ENCODE peak calls at places on chromosomes 3 and 15, in five cellular contexts. V, X, L, U and A are unnamed samples.

GRCh38 chr3:197748597-197749314 is 927 bp upstream of the FYTTD1 start:
- DNase-seq in V (no peak), U (no peak), X (no peak), L (no peak), A (no peak)

GRCh38 chr3:195905970-195906864 is 2.1 kb downstream of the TNK2 start:
- DNase-seq in X (no peak), V (no peak), U (no peak), L (no peak), A (no peak)

GRCh38 chr15:26665950-26666921 is 106.6 kb downstream of the GABRB3 start:
- DNase-seq in L (no peak), U (no peak), V (peak; percentile 68), X (peak; percentile 17), A (peak; percentile 84)

GRCh38 chr15:72992733-72993321 is 59.4 kb upstream of the NEO1 start:
- DNase-seq in U (no peak), L (no peak), V (no peak), X (no peak), A (no peak)

GRCh38 chr3:38805765-38806386 is 10.1 kb downstream of the SCN10A start:
- DNase-seq in V (peak; percentile 78), X (peak; percentile 87), L (peak; percentile 60), U (peak; percentile 4), A (peak; percentile 95)

GRCh38 chr3:50050361-50050760 is 38.4 kb upstream of the RBM5 start:
- DNase-seq in X (no peak), L (peak; percentile 34), V (no peak), U (no peak), A (no peak)

GRCh38 chr3:196198771-196199753 is 12.1 kb downstream of the ZDHHC19 start:
- DNase-seq in V (no peak), L (peak; percentile 26), X (no peak), U (no peak), A (peak; percentile 64)

GRCh38 chr3:171387047-171387446 is 73.2 kb downstream of the TNIK start:
- DNase-seq in X (no peak), L (no peak), V (no peak), U (no peak), A (no peak)

GRCh38 chr15:83504365-83504764 is 57.2 kb downstream of the SH3GL3 start:
- DNase-seq in X (peak; percentile 25), U (no peak), V (no peak), L (no peak), A (no peak)

GRCh38 chr3:100271522-100271921 is 10.7 kb downstream of the TBC1D23 start:
- DNase-seq in X (no peak), V (no peak), L (no peak), U (no peak), A (no peak)

GRCh38 chr3:100270218-100270588 is 9.4 kb downstream of the TBC1D23 start:
- DNase-seq in L (no peak), V (no peak), X (no peak), U (no peak), A (no peak)

GRCh38 chr3:100268986-100269385 is 8.2 kb downstream of the TBC1D23 start:
- DNase-seq in V (no peak), L (no peak), X (no peak), U (no peak), A (no peak)

GRCh38 chr3:100268156-100268555 is 7.4 kb downstream of the TBC1D23 start:
- DNase-seq in L (no peak), V (no peak), U (no peak), X (no peak), A (no peak)

GRCh38 chr3:100269410-100270217 is 8.8 kb downstream of the TBC1D23 start:
- DNase-seq in X (no peak), L (no peak), U (no peak), V (no peak), A (no peak)
- H3K4me3 ChIP-seq in X (no peak overlapping the region), L (no peak overlapping the region), U (no peak overlapping the region), V (no peak overlapping the region), A (no peak overlapping the region)

GRCh38 chr3:149367021-149367840 is 10.2 kb downstream of the TM4SF1 start:
- DNase-seq in U (no peak), L (peak; percentile 88), V (no peak), X (no peak), A (peak; percentile 24)
- TF ChIP-seq CREB1 in U (no peak), L (no peak), V (no peak), X (no peak), A (no peak)

GRCh38 chr3:115359507-115359906 is 212.4 kb upstream of the ZBTB20 start:
- DNase-seq in X (no peak), L (no peak), U (peak; percentile 49), V (no peak), A (no peak)
- H3K4me3 ChIP-seq in X (no peak overlapping the region), L (no peak overlapping the region), U (peak overlapping the region; percentile 11), V (no peak overlapping the region), A (no peak overlapping the region)

DNA sequence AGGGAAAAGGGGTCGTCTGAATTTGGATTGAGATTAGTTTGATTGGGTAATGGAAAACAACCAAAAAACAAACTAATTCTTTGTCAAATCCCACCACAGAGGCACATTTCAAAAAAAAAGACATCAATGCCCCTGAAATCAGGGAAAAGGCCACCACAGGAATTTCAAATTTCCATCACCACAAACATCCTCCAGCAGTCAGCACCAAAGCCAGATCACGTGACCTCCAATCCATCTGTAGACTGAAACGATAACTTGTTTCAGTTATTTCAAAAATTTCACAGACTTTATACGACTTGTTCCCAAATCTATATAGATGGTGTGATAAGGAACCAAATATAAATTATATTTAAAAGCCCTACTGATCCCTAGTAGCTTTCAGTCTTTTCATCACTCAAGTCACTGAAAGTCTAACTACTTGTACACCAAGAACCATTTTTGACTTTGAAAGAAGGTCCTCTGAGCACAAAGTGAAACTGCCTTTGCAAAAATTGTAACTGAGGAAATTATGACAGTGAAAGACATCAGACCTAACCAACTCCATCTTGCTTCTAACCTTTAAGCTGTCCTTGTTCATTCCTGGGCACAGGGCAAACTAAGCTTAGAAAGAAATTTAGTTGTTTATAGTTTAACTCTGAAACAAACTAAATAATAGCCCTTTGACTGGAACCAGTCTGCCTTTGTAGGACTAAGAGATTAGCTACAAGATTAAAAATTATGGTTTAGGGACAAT is 48.1 kb upstream of the PLCL2 start:
- DNase-seq in U (no peak), V (no peak), X (no peak), L (no peak), A (no peak)
- TF ChIP-seq CREB1 in U (no peak), V (no peak), X (no peak), L (no peak), A (no peak)

GRCh38 chr3:14127106-14127505 is 2.3 kb downstream of the TMEM43 start:
- DNase-seq in U (no peak), X (peak; percentile 24), V (peak; percentile 29), L (no peak), A (no peak)
- H3K4me3 ChIP-seq in U (no peak overlapping the region), X (no peak overlapping the region), V (no peak overlapping the region), L (no peak overlapping the region), A (no peak overlapping the region)

GRCh38 chr3:33858131-33858530 is 59.7 kb downstream of the PDCD6IP start:
- DNase-seq in V (no peak), X (no peak), L (no peak), U (no peak), A (no peak)
- TF ChIP-seq CREB1 in V (no peak), X (no peak), L (no peak), U (no peak), A (no peak)

GRCh38 chr3:105791134-105791533 is 77.7 kb downstream of the CBLB start:
- DNase-seq in U (no peak), X (no peak), V (no peak), L (no peak), A (no peak)

GRCh38 chr3:105791919-105792786 is 76.7 kb downstream of the CBLB start:
- DNase-seq in X (peak; percentile 8), V (no peak), U (no peak), L (peak; percentile 60), A (no peak)

GRCh38 chr3:105788548-105789036 is 80.2 kb downstream of the CBLB start:
- DNase-seq in V (no peak), U (no peak), L (no peak), X (no peak), A (no peak)

GRCh38 chr3:105793040-105793439 is 75.8 kb downstream of the CBLB start:
- DNase-seq in V (no peak), X (no peak), L (no peak), U (no peak), A (peak; percentile 30)

DNA sequence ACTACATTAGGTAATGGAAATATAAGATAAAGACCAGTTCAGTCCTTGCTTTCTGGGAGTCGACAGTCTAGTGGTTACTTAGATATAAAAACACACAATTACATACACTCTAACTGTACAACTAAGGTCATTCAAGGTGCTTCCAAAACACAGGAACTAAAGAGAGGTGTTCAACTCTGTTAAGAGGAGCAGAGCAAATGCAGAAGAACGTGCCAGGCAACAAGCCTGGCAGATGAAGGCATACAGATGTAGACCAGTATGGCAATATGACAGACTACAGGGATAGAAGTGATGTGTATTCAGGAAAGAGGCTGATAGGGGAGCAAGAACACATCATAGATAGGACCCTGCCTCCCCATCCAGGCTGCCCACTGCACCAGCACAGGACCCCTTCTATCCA is 78.3 kb downstream of the CBLB start:
- DNase-seq in L (no peak), X (no peak), V (no peak), U (no peak), A (no peak)
- H3K4me3 ChIP-seq in L (no peak overlapping the region), X (no peak overlapping the region), V (no peak overlapping the region), U (no peak overlapping the region), A (no peak overlapping the region)